ENCODE peak calls at places on chromosomes 13 and 19, in seven cellular contexts. P is tibial nerve, H is adrenal gland, M is heart left ventricle, T is left ventricle myocardium inferior, S is uterus, I is psoas muscle. D is an unnamed sample. For H3K4me1, the result is how much of the 10 kb centered on the place peaks cover.

GRCh38 chr19:45442927-45443461 is 19.3 kb upstream of the ERCC1 start:
- DNase-seq in P (peak), H (peak), M (peak), T (peak), S (peak), I (no peak), D (peak)

GRCh38 chr19:8610041-8610927 is at the start of gene ADAMTS10:
- DNase-seq in P (peak), H (peak), M (peak), T (peak), S (peak), I (no peak), D (no peak)

GRCh38 chr13:55572408-55572807 is 1568.3 kb upstream of the PRR20A start:
- DNase-seq in P (no peak), H (no peak), M (no peak), T (no peak), S (no peak), I (no peak), D (no peak)

GRCh38 chr13:74258951-74259350 is 124.7 kb upstream of the KLF12 start:
- DNase-seq in P (no peak), H (no peak), M (no peak), T (no peak), S (no peak), I (no peak), D (no peak)

GRCh38 chr13:65166675-65167074 is 2063.5 kb downstream of the PCDH9 start:
- DNase-seq in P (no peak), H (no peak), M (no peak), T (no peak), S (no peak), I (no peak), D (no peak)

GRCh38 chr19:2478324-2478755 is 2.4 kb downstream of the GADD45B start:
- DNase-seq in P (peak), H (peak), M (peak), T (peak), S (peak), I (peak), D (peak)

GRCh38 chr13:54210397-54211050 is 1181.9 kb downstream of the OLFM4 start:
- DNase-seq in P (no peak), H (no peak), M (no peak), T (no peak), S (no peak), I (no peak), D (no peak)

GRCh38 chr13:21615427-21615826 is 11.5 kb upstream of the MICU2 start:
- DNase-seq in P (no peak), H (no peak), M (no peak), T (no peak), S (no peak), I (no peak), D (no peak)

GRCh38 chr13:74203576-74203975 is 69.4 kb upstream of the KLF12 start:
- DNase-seq in P (no peak), H (no peak), M (no peak), T (no peak), S (no peak), I (no peak), D (no peak)

GRCh38 chr19:2774953-2775555 is 8.0 kb downstream of the SGTA start:
- DNase-seq in P (no peak), H (no peak), M (no peak), T (no peak), S (no peak), I (no peak), D (peak)

GRCh38 chr13:75050419-75051066 is 431.4 kb downstream of the TBC1D4 start:
- DNase-seq in P (no peak), H (no peak), M (no peak), T (no peak), S (no peak), I (no peak), D (no peak)

GRCh38 chr13:111924676-111925075 is 142.3 kb upstream of the SOX1 start:
- DNase-seq in P (no peak), H (no peak), M (no peak), T (no peak), S (no peak), I (no peak), D (no peak)

GRCh38 chr13:34201050-34201913 is 383.3 kb downstream of the RFC3 start:
- DNase-seq in P (no peak), H (peak), M (no peak), T (no peak), S (no peak), I (no peak), D (no peak)

GRCh38 chr19:46886546-46887239 is 25.9 kb downstream of the ARHGAP35 start:
- DNase-seq in P (no peak), H (no peak), M (no peak), T (no peak), S (no peak), I (no peak), D (no peak)

GRCh38 chr19:3986260-3987041 is 1.2 kb upstream of the EEF2 start:
- DNase-seq in P (peak), H (peak), M (peak), T (no peak), S (no peak), I (no peak), D (no peak)

GRCh38 chr19:28044477-28044876 is 1168.5 kb downstream of the UQCRFS1 start:
- DNase-seq in P (no peak), H (no peak), M (no peak), T (no peak), S (no peak), I (no peak), D (peak)

GRCh38 chr19:41354343-41354974 is 737 bp upstream of the TGFB1 start:
- DNase-seq in P (no peak), H (peak), M (peak), T (peak), S (no peak), I (no peak), D (no peak)

GRCh38 chr19:35518313-35518712 is 4.9 kb upstream of the DMKN start:
- DNase-seq in P (no peak), H (no peak), M (no peak), T (no peak), S (no peak), I (no peak), D (no peak)

GRCh38 chr19:3570619-3571018 is 2.1 kb upstream of the HMG20B start:
- DNase-seq in P (no peak), H (no peak), M (no peak), T (no peak), S (no peak), I (no peak), D (no peak)

GRCh38 chr13:67204731-67205130 is 25.4 kb downstream of the PCDH9 start:
- DNase-seq in P (no peak), H (no peak), M (no peak), T (no peak), S (no peak), I (no peak), D (no peak)

GRCh38 chr19:50205681-50206138 is 2.3 kb downstream of the MYH14 start:
- DNase-seq in P (no peak), H (no peak), M (no peak), T (no peak), S (no peak), I (no peak), D (no peak)

GRCh38 chr19:801861-802496 is 4.7 kb downstream of the PTBP1 start:
- DNase-seq in P (no peak), H (peak), M (peak), T (no peak), S (no peak), I (peak), D (no peak)

GRCh38 chr19:42286349-42287016 is 15.4 kb upstream of the PRR19 start:
- DNase-seq in P (no peak), H (peak), M (peak), T (peak), S (peak), I (peak), D (no peak)

GRCh38 chr13:72462726-72463125 is 264.7 kb downstream of the MZT1 start:
- DNase-seq in P (no peak), H (no peak), M (no peak), T (no peak), S (no peak), I (no peak), D (no peak)

GRCh38 chr13:28822801-28823200 is 2.7 kb downstream of the MTUS2 start:
- DNase-seq in P (no peak), H (no peak), M (no peak), T (no peak), S (no peak), I (no peak), D (no peak)

DNA sequence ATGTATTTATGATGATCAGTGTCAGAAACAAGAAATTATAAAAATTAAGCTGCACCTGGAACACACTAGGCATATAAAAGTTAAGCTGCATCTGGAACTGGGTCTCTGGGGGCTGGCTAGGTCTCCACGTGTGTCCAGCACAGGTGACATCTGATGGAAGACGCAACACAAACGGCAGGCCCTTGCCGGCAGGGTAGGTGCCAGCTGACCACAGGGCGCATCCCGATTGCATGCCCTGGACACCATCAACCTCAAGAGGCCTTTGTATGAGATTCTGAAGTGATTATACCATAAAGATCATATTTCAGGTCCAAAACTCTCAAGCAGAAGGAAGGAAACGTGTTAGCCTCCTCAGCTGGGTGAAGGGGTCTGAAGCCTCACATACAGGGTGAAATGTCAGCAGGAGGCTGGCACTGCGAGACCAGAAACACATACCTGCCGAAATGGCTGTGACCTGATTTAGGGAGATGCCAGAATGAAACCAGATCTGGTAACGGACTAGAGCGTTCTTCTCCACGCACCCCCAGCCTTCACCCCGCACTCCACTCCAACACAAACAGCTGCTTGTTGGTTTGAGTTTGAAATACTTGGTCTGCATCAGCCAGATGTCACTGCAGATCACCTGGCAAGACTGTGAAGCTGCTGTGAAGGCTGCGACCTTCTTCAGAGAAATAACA is 37.3 kb downstream of the COL4A1 start:
- DNase-seq in P (no peak), H (no peak), M (no peak), T (no peak), S (peak), I (no peak), D (peak)
- H3K27ac ChIP-seq in P (no peak), H (no peak), M (no peak), T (no peak), S (no peak), I (no peak), D (peak)

GRCh38 chr19:38838986-38839761 is 7.6 kb upstream of the ECH1 start:
- DNase-seq in P (no peak), H (no peak), M (no peak), T (no peak), S (no peak), I (peak), D (no peak)
- H3K4me1 ChIP-seq in P (under half), H (under half), M (under half), T (half or more), S (under half), I (half or more), D (under half)

DNA sequence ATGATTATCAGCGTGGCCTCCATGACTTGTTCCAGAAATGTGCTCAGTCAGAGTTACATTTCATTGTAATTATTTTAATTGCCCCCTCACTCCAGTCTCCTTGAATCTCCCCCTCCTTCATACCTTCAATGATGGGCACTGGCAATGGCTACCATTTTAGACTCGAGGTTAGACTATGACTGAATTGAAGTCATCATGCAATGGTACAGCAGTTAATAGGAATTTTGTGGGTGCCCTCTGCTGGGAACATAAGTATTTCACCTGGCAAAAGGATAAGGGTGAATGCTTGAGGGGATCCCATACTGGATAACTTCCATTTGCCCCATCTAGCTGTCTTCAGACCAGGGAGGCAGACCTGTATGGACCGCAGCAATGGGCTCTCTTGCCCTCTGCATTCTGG is 32.2 kb upstream of the USP12 start:
- DNase-seq in P (peak), H (no peak), M (no peak), T (no peak), S (no peak), I (no peak), D (no peak)
- TF ChIP-seq CTCF in P (no peak), H (no peak), M (peak), T (peak), S (no peak), I (no peak), D (no peak)

DNA sequence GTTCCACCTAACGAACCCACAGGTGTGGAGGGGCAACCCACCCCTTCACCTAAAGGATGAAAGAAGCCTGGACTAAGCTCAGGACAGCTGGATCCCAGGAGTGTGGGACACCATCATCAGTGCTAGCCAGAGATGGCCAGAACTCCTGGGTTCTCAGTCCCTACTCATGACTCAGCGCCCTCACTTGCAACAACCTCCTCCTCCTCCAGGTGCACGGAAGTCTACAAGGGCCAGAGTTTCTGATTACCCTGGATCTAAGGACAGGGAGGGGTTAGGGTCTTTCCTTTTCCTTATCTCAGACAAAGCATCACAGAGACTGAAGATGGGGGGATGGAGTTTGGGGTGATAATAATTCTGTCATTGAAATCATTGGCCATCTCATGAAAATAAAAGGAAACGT is 8.0 kb downstream of the TULP2 start:
- DNase-seq in P (no peak), H (no peak), M (no peak), T (no peak), S (no peak), I (no peak), D (no peak)
- H3K27ac ChIP-seq in P (no peak), H (no peak), M (no peak), T (no peak), S (no peak), I (no peak), D (no peak)

GRCh38 chr19:6219592-6220290 is 60.0 kb downstream of the MLLT1 start:
- DNase-seq in P (no peak), H (no peak), M (no peak), T (no peak), S (no peak), I (peak), D (no peak)
- H3K4me1 ChIP-seq in P (under half), H (under half), M (under half), T (half or more), S (under half), I (half or more), D (half or more)

GRCh38 chr19:33416307-33417215 is 43.1 kb downstream of the CEBPG start:
- DNase-seq in P (peak), H (peak), M (peak), T (peak), S (peak), I (no peak), D (no peak)
- TF ChIP-seq CTCF in P (peak), H (peak), M (peak), T (peak), S (peak), I (peak), D (peak)

GRCh38 chr13:50892162-50892944 is 17.2 kb upstream of the RNASEH2B start:
- DNase-seq in P (no peak), H (no peak), M (no peak), T (no peak), S (no peak), I (no peak), D (no peak)

GRCh38 chr13:50893211-50893852 is 16.3 kb upstream of the RNASEH2B start:
- DNase-seq in P (no peak), H (no peak), M (no peak), T (no peak), S (no peak), I (no peak), D (no peak)

GRCh38 chr13:50891206-50891605 is 18.4 kb upstream of the RNASEH2B start:
- DNase-seq in P (no peak), H (no peak), M (no peak), T (no peak), S (no peak), I (no peak), D (no peak)

GRCh38 chr13:50894042-50894441 is 15.5 kb upstream of the RNASEH2B start:
- DNase-seq in P (no peak), H (no peak), M (no peak), T (no peak), S (no peak), I (no peak), D (no peak)

GRCh38 chr13:50894504-50894903 is 15.1 kb upstream of the RNASEH2B start:
- DNase-seq in P (no peak), H (no peak), M (no peak), T (no peak), S (no peak), I (no peak), D (no peak)
- H3K27ac ChIP-seq in P (no peak), H (no peak), M (no peak), T (no peak), S (peak), I (no peak), D (no peak)

DNA sequence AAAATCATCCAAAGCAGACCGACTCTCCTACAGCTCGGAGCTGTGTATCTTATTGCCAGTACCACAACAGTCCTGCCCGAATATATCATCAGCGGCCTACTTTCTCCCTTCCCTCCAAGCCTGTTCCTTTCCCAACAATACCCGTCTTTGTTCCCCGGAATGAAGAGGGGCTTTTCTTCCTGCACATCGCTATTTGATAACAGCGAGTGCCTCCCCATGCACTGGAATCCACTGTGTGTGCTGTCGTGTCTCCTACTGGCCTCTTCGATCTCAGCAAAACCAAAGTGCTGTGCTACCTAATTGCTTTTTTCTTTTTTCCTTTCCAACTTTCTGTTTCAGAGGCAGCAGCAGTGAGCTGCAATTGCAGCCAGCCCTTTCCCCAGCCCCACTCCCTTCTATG is 43.5 kb downstream of the EFNB2 start:
- DNase-seq in P (no peak), H (no peak), M (no peak), T (no peak), S (no peak), I (no peak), D (no peak)
- H3K4me1 ChIP-seq in P (under half), H (under half), M (under half), T (half or more), S (under half), I (under half), D (under half)